ENCODE peak calls at places on chromosomes 13 and 19, in seven cellular contexts. One of them, this sample, is unnamed.

GRCh38 chr13:59415498-59415897 is 748.2 kb downstream of the DIAPH3 start:
- DNase-seq in WTC11: no peak
- DNase-seq in fibroblast of pulmonary artery: no peak
- DNase-seq in SHP77: no peak
- DNase-seq in head of caudate nucleus: no peak
- DNase-seq in dorsolateral prefrontal cortex: no peak
- DNase-seq in progenitor cell of endocrine pancreas: no peak
- DNase-seq in this sample: no peak

GRCh38 chr19:5891938-5892771 is 11.4 kb downstream of the NDUFA11 start:
- DNase-seq in SHP77: peak
- DNase-seq in progenitor cell of endocrine pancreas: peak
- DNase-seq in head of caudate nucleus: no peak
- DNase-seq in fibroblast of pulmonary artery: peak
- DNase-seq in dorsolateral prefrontal cortex: peak
- DNase-seq in WTC11: peak
- DNase-seq in this sample: peak

GRCh38 chr19:56301886-56302620 is 12.6 kb downstream of the ZSCAN5A start:
- DNase-seq in SHP77: no peak
- DNase-seq in fibroblast of pulmonary artery: no peak
- DNase-seq in dorsolateral prefrontal cortex: no peak
- DNase-seq in progenitor cell of endocrine pancreas: no peak
- DNase-seq in WTC11: no peak
- DNase-seq in head of caudate nucleus: no peak
- DNase-seq in this sample: no peak

GRCh38 chr13:45219123-45219891 is 18.5 kb upstream of the KCTD4 start:
- DNase-seq in progenitor cell of endocrine pancreas: no peak
- DNase-seq in fibroblast of pulmonary artery: no peak
- DNase-seq in WTC11: no peak
- DNase-seq in dorsolateral prefrontal cortex: no peak
- DNase-seq in SHP77: no peak
- DNase-seq in head of caudate nucleus: no peak
- DNase-seq in this sample: no peak

GRCh38 chr13:67574320-67575233 is 344.4 kb upstream of the PCDH9 start:
- DNase-seq in dorsolateral prefrontal cortex: no peak
- DNase-seq in WTC11: no peak
- DNase-seq in SHP77: no peak
- DNase-seq in progenitor cell of endocrine pancreas: no peak
- DNase-seq in head of caudate nucleus: no peak
- DNase-seq in fibroblast of pulmonary artery: peak
- DNase-seq in this sample: peak

GRCh38 chr13:23707674-23708073 is 137.5 kb downstream of the TNFRSF19 start:
- DNase-seq in head of caudate nucleus: no peak
- DNase-seq in SHP77: peak
- DNase-seq in progenitor cell of endocrine pancreas: no peak
- DNase-seq in dorsolateral prefrontal cortex: no peak
- DNase-seq in fibroblast of pulmonary artery: peak
- DNase-seq in WTC11: no peak
- DNase-seq in this sample: peak

GRCh38 chr19:13932911-13933393 is 5.3 kb downstream of the PODNL1 start:
- DNase-seq in SHP77: peak
- DNase-seq in fibroblast of pulmonary artery: no peak
- DNase-seq in dorsolateral prefrontal cortex: no peak
- DNase-seq in progenitor cell of endocrine pancreas: no peak
- DNase-seq in head of caudate nucleus: no peak
- DNase-seq in WTC11: peak
- DNase-seq in this sample: no peak

GRCh38 chr19:31264379-31264778 is 84.9 kb downstream of the TSHZ3 start:
- DNase-seq in head of caudate nucleus: no peak
- DNase-seq in WTC11: no peak
- DNase-seq in dorsolateral prefrontal cortex: no peak
- DNase-seq in SHP77: no peak
- DNase-seq in fibroblast of pulmonary artery: no peak
- DNase-seq in progenitor cell of endocrine pancreas: no peak
- DNase-seq in this sample: no peak

GRCh38 chr19:41968751-41969150 is 9.6 kb upstream of the RABAC1 start:
- DNase-seq in progenitor cell of endocrine pancreas: no peak
- DNase-seq in SHP77: no peak
- DNase-seq in dorsolateral prefrontal cortex: no peak
- DNase-seq in fibroblast of pulmonary artery: no peak
- DNase-seq in WTC11: no peak
- DNase-seq in head of caudate nucleus: no peak
- DNase-seq in this sample: no peak

GRCh38 chr13:72507394-72508199 is 219.8 kb downstream of the MZT1 start:
- DNase-seq in progenitor cell of endocrine pancreas: no peak
- DNase-seq in fibroblast of pulmonary artery: peak
- DNase-seq in head of caudate nucleus: no peak
- DNase-seq in SHP77: no peak
- DNase-seq in WTC11: no peak
- DNase-seq in dorsolateral prefrontal cortex: no peak
- DNase-seq in this sample: no peak

GRCh38 chr13:109869312-109870237 is 83.2 kb upstream of the IRS2 start:
- DNase-seq in SHP77: peak
- DNase-seq in head of caudate nucleus: peak
- DNase-seq in fibroblast of pulmonary artery: peak
- DNase-seq in WTC11: peak
- DNase-seq in progenitor cell of endocrine pancreas: no peak
- DNase-seq in dorsolateral prefrontal cortex: peak
- DNase-seq in this sample: no peak

GRCh38 chr19:55640577-55641375 is at the start of gene ZNF580:
- DNase-seq in head of caudate nucleus: peak
- DNase-seq in WTC11: peak
- DNase-seq in dorsolateral prefrontal cortex: peak
- DNase-seq in fibroblast of pulmonary artery: peak
- DNase-seq in SHP77: peak
- DNase-seq in progenitor cell of endocrine pancreas: peak
- DNase-seq in this sample: peak

GRCh38 chr13:30319703-30320102 is 12.4 kb upstream of the KATNAL1 start:
- DNase-seq in dorsolateral prefrontal cortex: no peak
- DNase-seq in head of caudate nucleus: no peak
- DNase-seq in progenitor cell of endocrine pancreas: no peak
- DNase-seq in fibroblast of pulmonary artery: no peak
- DNase-seq in WTC11: no peak
- DNase-seq in SHP77: no peak
- DNase-seq in this sample: no peak

GRCh38 chr13:85247780-85248179 is 551.4 kb downstream of the SLITRK6 start:
- DNase-seq in WTC11: no peak
- DNase-seq in dorsolateral prefrontal cortex: no peak
- DNase-seq in SHP77: no peak
- DNase-seq in progenitor cell of endocrine pancreas: no peak
- DNase-seq in fibroblast of pulmonary artery: no peak
- DNase-seq in head of caudate nucleus: no peak
- DNase-seq in this sample: no peak

GRCh38 chr19:7099597-7099921 is 30.1 kb downstream of the ZNF557 start:
- DNase-seq in fibroblast of pulmonary artery: no peak
- DNase-seq in SHP77: no peak
- DNase-seq in progenitor cell of endocrine pancreas: peak
- DNase-seq in WTC11: peak
- DNase-seq in head of caudate nucleus: no peak
- DNase-seq in dorsolateral prefrontal cortex: no peak
- DNase-seq in this sample: no peak

GRCh38 chr13:20191902-20192469 is 752 bp downstream of the GJB2 start:
- DNase-seq in head of caudate nucleus: no peak
- DNase-seq in fibroblast of pulmonary artery: no peak
- DNase-seq in SHP77: no peak
- DNase-seq in progenitor cell of endocrine pancreas: no peak
- DNase-seq in dorsolateral prefrontal cortex: no peak
- DNase-seq in WTC11: peak
- DNase-seq in this sample: peak

GRCh38 chr19:4829001-4829712 is 2.4 kb downstream of the TICAM1 start:
- DNase-seq in dorsolateral prefrontal cortex: no peak
- DNase-seq in fibroblast of pulmonary artery: no peak
- DNase-seq in SHP77: no peak
- DNase-seq in head of caudate nucleus: no peak
- DNase-seq in progenitor cell of endocrine pancreas: no peak
- DNase-seq in WTC11: no peak
- DNase-seq in this sample: no peak

GRCh38 chr19:46976845-46977320 is 42.8 kb upstream of the NPAS1 start:
- DNase-seq in SHP77: no peak
- DNase-seq in WTC11: peak
- DNase-seq in head of caudate nucleus: no peak
- DNase-seq in progenitor cell of endocrine pancreas: no peak
- DNase-seq in dorsolateral prefrontal cortex: no peak
- DNase-seq in fibroblast of pulmonary artery: peak
- DNase-seq in this sample: peak

GRCh38 chr19:43684326-43684725 is 14.4 kb upstream of the PLAUR start:
- DNase-seq in WTC11: no peak
- DNase-seq in progenitor cell of endocrine pancreas: no peak
- DNase-seq in fibroblast of pulmonary artery: no peak
- DNase-seq in dorsolateral prefrontal cortex: no peak
- DNase-seq in head of caudate nucleus: no peak
- DNase-seq in SHP77: no peak
- DNase-seq in this sample: no peak

GRCh38 chr13:67230774-67231480 is 791 bp upstream of the PCDH9 start:
- DNase-seq in WTC11: peak
- DNase-seq in SHP77: peak
- DNase-seq in dorsolateral prefrontal cortex: peak
- DNase-seq in fibroblast of pulmonary artery: peak
- DNase-seq in progenitor cell of endocrine pancreas: peak
- DNase-seq in head of caudate nucleus: peak
- DNase-seq in this sample: peak

GRCh38 chr13:37134411-37135041 is 29.1 kb upstream of the CSNK1A1L start:
- DNase-seq in fibroblast of pulmonary artery: peak
- DNase-seq in SHP77: no peak
- DNase-seq in WTC11: no peak
- DNase-seq in dorsolateral prefrontal cortex: no peak
- DNase-seq in progenitor cell of endocrine pancreas: no peak
- DNase-seq in head of caudate nucleus: no peak
- DNase-seq in this sample: peak

GRCh38 chr13:110546933-110547332 is 14.6 kb downstream of the RAB20 start:
- DNase-seq in progenitor cell of endocrine pancreas: no peak
- DNase-seq in dorsolateral prefrontal cortex: no peak
- DNase-seq in head of caudate nucleus: no peak
- DNase-seq in WTC11: no peak
- DNase-seq in fibroblast of pulmonary artery: peak
- DNase-seq in SHP77: no peak
- DNase-seq in this sample: peak

GRCh38 chr13:21361706-21362105 is 97.4 kb downstream of the ZDHHC20 start:
- DNase-seq in WTC11: no peak
- DNase-seq in dorsolateral prefrontal cortex: no peak
- DNase-seq in progenitor cell of endocrine pancreas: no peak
- DNase-seq in fibroblast of pulmonary artery: no peak
- DNase-seq in SHP77: no peak
- DNase-seq in head of caudate nucleus: no peak
- DNase-seq in this sample: no peak

GRCh38 chr13:40328091-40328490 is 338.4 kb downstream of the FOXO1 start:
- DNase-seq in fibroblast of pulmonary artery: no peak
- DNase-seq in head of caudate nucleus: no peak
- DNase-seq in progenitor cell of endocrine pancreas: no peak
- DNase-seq in dorsolateral prefrontal cortex: no peak
- DNase-seq in SHP77: no peak
- DNase-seq in WTC11: no peak
- DNase-seq in this sample: no peak

GRCh38 chr13:44575741-44576395 is at the start of gene TSC22D1:
- DNase-seq in fibroblast of pulmonary artery: peak
- DNase-seq in progenitor cell of endocrine pancreas: peak
- DNase-seq in WTC11: peak
- DNase-seq in dorsolateral prefrontal cortex: peak
- DNase-seq in SHP77: no peak
- DNase-seq in head of caudate nucleus: peak
- DNase-seq in this sample: peak

GRCh38 chr19:56403764-56404704 is at the start of gene ZNF583:
- DNase-seq in progenitor cell of endocrine pancreas: peak
- DNase-seq in SHP77: peak
- DNase-seq in dorsolateral prefrontal cortex: peak
- DNase-seq in WTC11: peak
- DNase-seq in fibroblast of pulmonary artery: peak
- DNase-seq in head of caudate nucleus: peak
- DNase-seq in this sample: peak

GRCh38 chr13:68125087-68125480 is 894.9 kb upstream of the PCDH9 start:
- DNase-seq in WTC11: no peak
- DNase-seq in fibroblast of pulmonary artery: no peak
- DNase-seq in head of caudate nucleus: no peak
- DNase-seq in progenitor cell of endocrine pancreas: no peak
- DNase-seq in SHP77: no peak
- DNase-seq in dorsolateral prefrontal cortex: no peak
- DNase-seq in this sample: no peak

GRCh38 chr19:17347361-17347760 is 10.0 kb downstream of the GTPBP3 start:
- DNase-seq in progenitor cell of endocrine pancreas: no peak
- DNase-seq in dorsolateral prefrontal cortex: no peak
- DNase-seq in fibroblast of pulmonary artery: peak
- DNase-seq in SHP77: no peak
- DNase-seq in WTC11: no peak
- DNase-seq in head of caudate nucleus: no peak
- DNase-seq in this sample: no peak

GRCh38 chr19:17467471-17468301 is 2.6 kb upstream of the SLC27A1 start:
- DNase-seq in dorsolateral prefrontal cortex: no peak
- DNase-seq in SHP77: no peak
- DNase-seq in WTC11: no peak
- DNase-seq in head of caudate nucleus: no peak
- DNase-seq in progenitor cell of endocrine pancreas: no peak
- DNase-seq in fibroblast of pulmonary artery: no peak
- DNase-seq in this sample: no peak

GRCh38 chr13:110155072-110155471 is 151.9 kb downstream of the COL4A1 start:
- DNase-seq in progenitor cell of endocrine pancreas: no peak
- DNase-seq in head of caudate nucleus: no peak
- DNase-seq in SHP77: no peak
- DNase-seq in WTC11: peak
- DNase-seq in dorsolateral prefrontal cortex: no peak
- DNase-seq in fibroblast of pulmonary artery: no peak
- DNase-seq in this sample: no peak

GRCh38 chr19:28633223-28634030 is 579.5 kb downstream of the UQCRFS1 start:
- DNase-seq in SHP77: peak
- DNase-seq in fibroblast of pulmonary artery: peak
- DNase-seq in WTC11: peak
- DNase-seq in progenitor cell of endocrine pancreas: peak
- DNase-seq in dorsolateral prefrontal cortex: no peak
- DNase-seq in head of caudate nucleus: no peak
- DNase-seq in this sample: peak

GRCh38 chr13:72839831-72840426 is 58.0 kb downstream of the PIBF1 start:
- DNase-seq in fibroblast of pulmonary artery: peak
- DNase-seq in dorsolateral prefrontal cortex: no peak
- DNase-seq in progenitor cell of endocrine pancreas: peak
- DNase-seq in WTC11: peak
- DNase-seq in SHP77: peak
- DNase-seq in head of caudate nucleus: no peak
- DNase-seq in this sample: peak

GRCh38 chr19:34228347-34228746 is 26.0 kb upstream of the GARRE1 start:
- DNase-seq in progenitor cell of endocrine pancreas: no peak
- DNase-seq in head of caudate nucleus: no peak
- DNase-seq in fibroblast of pulmonary artery: no peak
- DNase-seq in SHP77: no peak
- DNase-seq in WTC11: no peak
- DNase-seq in dorsolateral prefrontal cortex: no peak
- DNase-seq in this sample: peak

This sample was measured in fibroblast of mammary gland.